ENCODE peak calls at places on chromosomes 5 and 9, in four cellular contexts. N is WTC11, T is K562, R is GM12878. E is an unnamed sample.
A peak's percentile ranks its signal among the peaks of the same experiment; 100 is the strongest.

GRCh38 chr5:74149395-74149794 is 491.1 kb downstream of the ENC1 start:
- DNase-seq in T (no peak), R (no peak), N (no peak), E (no peak)

GRCh38 chr5:74647096-74647495 is 6.6 kb upstream of the ENC1 start:
- DNase-seq in R (no peak), T (no peak), N (no peak), E (no peak)

GRCh38 chr9:77764894-77765780 is 117.0 kb upstream of the GNA14 start:
- DNase-seq in R (no peak), N (no peak), T (no peak), E (peak; percentile 50)

GRCh38 chr9:136803551-136804508 is 3.9 kb upstream of the RABL6 start:
- DNase-seq in R (no peak), N (no peak), T (no peak), E (no peak)

GRCh38 chr9:133133680-133134418 is 12.8 kb upstream of the RALGDS start:
- DNase-seq in T (peak; percentile 91), N (peak; percentile 37), R (no peak), E (peak; percentile 91)

GRCh38 chr5:180970875-180971274 is 17.8 kb upstream of the BTNL3 start:
- DNase-seq in R (no peak), T (no peak), N (no peak), E (no peak)

GRCh38 chr9:121771418-121771817 is 120.0 kb downstream of the DAB2IP start:
- DNase-seq in T (no peak), N (no peak), R (no peak), E (no peak)

GRCh38 chr5:74685979-74686631 is 1.1 kb downstream of the HEXB start:
- DNase-seq in R (peak; percentile 26), N (no peak), T (peak; percentile 59), E (no peak)

GRCh38 chr9:91777437-91777836 is 172.6 kb downstream of the ROR2 start:
- DNase-seq in N (no peak), R (no peak), T (no peak), E (no peak)

GRCh38 chr5:168579987-168580508 is 880 bp upstream of the PANK3 start:
- DNase-seq in N (no peak), R (no peak), T (no peak), E (no peak)

GRCh38 chr5:8061140-8061469 is 192.2 kb downstream of the MTRR start:
- DNase-seq in T (no peak), R (no peak), N (no peak), E (no peak)

GRCh38 chr9:121921444-121921843 is 171.7 kb downstream of the TTLL11 start:
- DNase-seq in N (no peak), T (no peak), R (no peak), E (no peak)

GRCh38 chr9:130239741-130240241 is 25.8 kb upstream of the HMCN2 start:
- DNase-seq in N (no peak), R (peak; percentile 31), T (no peak), E (no peak)
- TF ChIP-seq CREM in N (no peak), R (no peak), T (no peak), E (no peak)

DNA sequence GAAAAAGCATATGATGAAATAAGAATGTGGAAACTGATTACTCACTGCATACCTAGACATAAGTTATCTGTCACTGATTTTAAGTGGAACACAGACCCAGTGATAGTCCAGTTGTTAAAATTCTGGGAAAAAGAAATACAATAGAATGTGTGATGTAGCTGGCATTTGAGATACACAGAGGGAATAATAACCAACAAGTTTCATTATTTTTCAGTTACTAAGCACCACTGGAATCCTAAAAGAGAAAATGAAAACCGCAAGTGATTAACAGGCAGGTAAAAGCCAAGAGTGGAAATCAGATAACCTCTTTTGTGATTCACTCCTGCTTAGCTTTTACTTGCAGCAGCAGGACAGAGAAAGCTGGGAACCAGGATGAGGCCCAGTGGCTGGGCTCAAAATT is 994.0 kb upstream of the SEMA6A start:
- DNase-seq in N (no peak), T (no peak), R (no peak), E (no peak)
- TF ChIP-seq CREM in N (no peak), T (no peak), R (no peak), E (no peak)

DNA sequence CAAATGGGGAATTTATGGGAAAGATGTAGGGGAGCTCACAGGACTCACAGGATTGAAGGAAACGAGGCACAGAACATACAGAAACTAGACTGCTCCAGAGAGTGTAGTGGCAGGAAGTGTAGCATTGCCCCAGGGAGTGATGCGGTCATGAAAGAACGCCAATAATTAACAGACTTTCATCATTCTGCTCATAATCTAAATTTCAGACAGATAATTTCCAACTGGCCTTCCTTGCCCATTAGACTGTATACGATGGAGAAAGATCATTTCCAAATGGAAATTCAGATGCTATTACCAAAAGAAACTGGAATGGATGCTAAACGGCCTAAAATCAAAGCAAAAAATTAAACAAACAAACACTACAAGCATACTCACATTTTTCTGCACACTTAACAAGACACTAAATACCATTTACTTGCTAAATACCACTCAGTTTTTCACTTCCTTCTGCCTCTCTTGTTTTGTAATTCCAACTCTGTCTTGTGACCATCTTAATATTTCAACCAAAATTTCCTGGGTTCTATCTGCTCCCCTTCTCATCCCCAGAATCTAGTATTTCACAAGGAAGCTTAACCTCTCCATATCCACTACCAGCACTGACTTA is 110.2 kb upstream of the LPAR1 start:
- DNase-seq in R (no peak), T (no peak), N (no peak), E (no peak)
- TF ChIP-seq CREM in R (no peak), T (no peak), N (no peak), E (no peak)

GRCh38 chr9:119003882-119004617 is 365.2 kb downstream of the BRINP1 start:
- DNase-seq in R (no peak), T (no peak), N (no peak), E (no peak)

GRCh38 chr9:119004618-119004990 is 364.6 kb downstream of the BRINP1 start:
- DNase-seq in R (no peak), N (no peak), T (no peak), E (peak; percentile 12)

GRCh38 chr9:119005162-119005561 is 364.1 kb downstream of the BRINP1 start:
- DNase-seq in T (no peak), N (no peak), R (no peak), E (no peak)

GRCh38 chr9:119009253-119009652 is 360.0 kb downstream of the BRINP1 start:
- DNase-seq in T (no peak), N (no peak), R (no peak), E (no peak)
- TF ChIP-seq CREM in T (no peak), N (no peak), R (no peak), E (no peak)

GRCh38 chr9:120642129-120642528 is 62.2 kb upstream of the CDK5RAP2 start:
- DNase-seq in R (no peak), N (no peak), T (peak; percentile 58), E (no peak)
- TF ChIP-seq CREM in R (no peak), N (no peak), T (no peak), E (no peak)

DNA sequence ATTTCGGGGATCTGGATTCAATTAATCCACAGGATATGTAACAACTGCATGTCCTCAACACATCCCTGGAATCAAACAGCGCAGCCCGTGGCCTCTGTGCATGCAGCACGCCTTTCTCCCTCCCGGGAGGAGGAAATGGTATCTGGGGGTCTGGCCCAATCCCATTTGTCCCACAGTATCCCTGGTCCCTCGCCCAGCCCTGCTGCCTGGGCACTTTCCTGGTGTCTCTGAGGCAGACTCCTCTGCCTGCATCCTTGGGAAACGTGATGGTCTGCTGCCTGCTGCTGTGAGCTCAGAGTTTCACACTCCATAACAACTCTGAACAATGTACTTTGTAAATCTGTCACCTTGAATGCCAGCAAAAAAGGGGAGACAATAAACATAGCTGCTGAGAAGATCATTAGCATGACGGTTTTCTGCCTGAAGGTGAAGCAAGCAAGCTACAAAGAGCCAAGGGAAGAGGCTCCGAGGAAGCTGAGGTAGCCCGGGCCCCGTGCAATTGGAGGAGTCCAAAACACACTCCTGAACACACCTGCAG is 56.1 kb downstream of the PTCH1 start:
- DNase-seq in N (no peak), T (no peak), R (no peak), E (no peak)
- TF ChIP-seq CREM in N (no peak), T (no peak), R (no peak), E (no peak)

GRCh38 chr5:76729373-76730290 is 13.7 kb downstream of the F2R start:
- DNase-seq in R (no peak), N (no peak), T (no peak), E (no peak)
- TF ChIP-seq CREM in R (no peak), N (no peak), T (no peak), E (no peak)

GRCh38 chr9:115034801-115035200 is 83.2 kb downstream of the TNC start:
- DNase-seq in N (no peak), T (no peak), R (no peak), E (no peak)
- TF ChIP-seq CREM in N (no peak), T (no peak), R (no peak), E (no peak)